ENCODE peak calls at places on chromosomes 5 and 9, in five cellular contexts. R is amygdala, P is fibroblast of lung, N is hippocampal formation, W is Right ventricle myocardium superior. U is an unnamed sample.

GRCh38 chr5:38613992-38614836 is 57.8 kb upstream of the LIFR start:
- DNase-seq in R (no peak), N (no peak), P (no peak), W (no peak), U (no peak)

GRCh38 chr5:139908749-139909148 is 113.1 kb downstream of the PSD2 start:
- DNase-seq in P (peak), N (no peak), W (peak), R (no peak), U (no peak)

GRCh38 chr9:105318729-105319513 is 74.5 kb downstream of the SLC44A1 start:
- DNase-seq in P (no peak), W (no peak), R (no peak), N (no peak), U (no peak)

GRCh38 chr9:132288371-132288770 is 66.4 kb downstream of the SETX start:
- DNase-seq in W (no peak), N (no peak), P (peak), R (no peak), U (peak)

GRCh38 chr9:70435948-70436347 is 21.5 kb upstream of the KLF9 start:
- DNase-seq in P (peak), W (no peak), N (no peak), R (no peak), U (peak)

GRCh38 chr9:135895202-135895848 is 12.0 kb downstream of the CAMSAP1 start:
- DNase-seq in N (no peak), P (no peak), W (no peak), R (no peak), U (no peak)

GRCh38 chr9:90942555-90942954 is 140.9 kb downstream of the SYK start:
- DNase-seq in N (no peak), P (peak), R (no peak), W (no peak), U (no peak)

GRCh38 chr9:134557331-134557730 is 84.3 kb upstream of the COL5A1 start:
- DNase-seq in P (no peak), W (peak), N (no peak), R (no peak), U (no peak)

GRCh38 chr9:126123927-126124326 is 202.7 kb upstream of the MVB12B start:
- DNase-seq in R (no peak), W (no peak), N (no peak), P (no peak), U (peak)

GRCh38 chr9:133656211-133657119 is 20.3 kb downstream of the DBH start:
- DNase-seq in R (no peak), N (no peak), W (no peak), P (no peak), U (no peak)

GRCh38 chr9:133258061-133259015 is 16.7 kb downstream of the ABO start:
- DNase-seq in N (no peak), P (no peak), W (no peak), R (no peak), U (no peak)

GRCh38 chr5:72816297-72817075 is at the start of gene TNPO1:
- DNase-seq in P (peak), R (peak), N (peak), W (peak), U (peak)

GRCh38 chr5:68884893-68885292 is 208.9 kb upstream of the SLC30A5 start:
- DNase-seq in P (no peak), N (no peak), W (no peak), R (no peak), U (no peak)

GRCh38 chr5:112995764-112996618 is 19.4 kb downstream of the DCP2 start:
- DNase-seq in W (peak), R (peak), N (peak), P (peak), U (peak)

GRCh38 chr5:34919077-34919476 is 3.6 kb downstream of the BRIX1 start:
- DNase-seq in R (no peak), N (no peak), W (no peak), P (no peak), U (no peak)

GRCh38 chr5:68333649-68334549 is 118.3 kb downstream of the PIK3R1 start:
- DNase-seq in P (peak), N (no peak), R (no peak), W (no peak), U (peak)

GRCh38 chr5:28542968-28543367 is 1504.6 kb upstream of the CDH9 start:
- DNase-seq in R (no peak), P (peak), W (no peak), N (no peak), U (no peak)